ENCODE peak calls at places on chromosome 6, in nine cellular contexts. V is H1, Y is breast epithelium, W is endothelial cell of umbilical vein, L is sigmoid colon, F is spleen, Z is K562, P is transverse colon, A is GM12891. O is an unnamed sample.
A peak's percentile ranks its signal among the peaks of the same experiment; 100 is the strongest.

GRCh38 chr6:62236784-62237183 is 49.2 kb downstream of the KHDRBS2 start:
- DNase-seq in V (no peak), Y (no peak), W (no peak), L (no peak), F (no peak), Z (no peak), P (no peak), A (no peak), O (no peak)

GRCh38 chr6:158040804-158041347 is 59.2 kb downstream of the SYNJ2 start:
- DNase-seq in V (no peak), Y (no peak), W (no peak), L (peak; percentile 56), F (peak; percentile 51), Z (no peak), P (no peak), A (no peak), O (no peak)

GRCh38 chr6:1144842-1145755 is 166.8 kb upstream of the FOXQ1 start:
- DNase-seq in V (no peak), Y (no peak), W (no peak), L (no peak), F (no peak), Z (no peak), P (no peak), A (no peak), O (no peak)

GRCh38 chr6:135215563-135215962 is 34.5 kb downstream of the MYB start:
- DNase-seq in V (no peak), Y (no peak), W (no peak), L (no peak), F (no peak), Z (no peak), P (no peak), A (no peak), O (no peak)

GRCh38 chr6:35719830-35720733 is 16.8 kb upstream of the ARMC12 start:
- DNase-seq in V (no peak), Y (no peak), W (peak; percentile 62), L (peak; percentile 79), F (peak; percentile 90), Z (peak; percentile 58), P (peak; percentile 50), A (peak; percentile 64), O (no peak)

GRCh38 chr6:6891949-6892461 is 215.8 kb upstream of the RREB1 start:
- DNase-seq in V (no peak), Y (no peak), W (no peak), L (no peak), F (no peak), Z (no peak), P (no peak), A (no peak), O (no peak)

GRCh38 chr6:166435574-166435973 is 52.8 kb upstream of the MPC1 start:
- DNase-seq in V (no peak), Y (no peak), W (no peak), L (no peak), F (no peak), Z (no peak), P (peak; percentile 24), A (peak; percentile 33), O (no peak)

GRCh38 chr6:97085772-97086171 is 161.2 kb downstream of the KLHL32 start:
- DNase-seq in V (no peak), Y (no peak), W (no peak), L (no peak), F (no peak), Z (no peak), P (no peak), A (no peak), O (no peak)

GRCh38 chr6:14390805-14391204 is 273.2 kb downstream of the CD83 start:
- DNase-seq in V (no peak), Y (no peak), W (no peak), L (no peak), F (no peak), Z (no peak), P (no peak), A (no peak), O (no peak)

GRCh38 chr6:138378463-138378862 is 758 bp downstream of the SMIM28 start:
- DNase-seq in V (no peak), Y (no peak), W (no peak), L (no peak), F (no peak), Z (no peak), P (no peak), A (no peak), O (no peak)

GRCh38 chr6:164398647-164399046 is 910.8 kb downstream of the C6orf118 start:
- DNase-seq in V (no peak), Y (no peak), W (peak; percentile 51), L (no peak), F (no peak), Z (no peak), P (no peak), A (no peak), O (no peak)

GRCh38 chr6:47483516-47483852 is 5.9 kb downstream of the CD2AP start:
- DNase-seq in V (no peak), Y (no peak), W (no peak), L (no peak), F (no peak), Z (no peak), P (no peak), A (no peak), O (no peak)

GRCh38 chr6:43682724-43683429 is 4.7 kb downstream of the MRPS18A start:
- DNase-seq in V (no peak), Y (no peak), W (peak; percentile 31), L (no peak), F (no peak), Z (no peak), P (no peak), A (no peak), O (no peak)

DNA sequence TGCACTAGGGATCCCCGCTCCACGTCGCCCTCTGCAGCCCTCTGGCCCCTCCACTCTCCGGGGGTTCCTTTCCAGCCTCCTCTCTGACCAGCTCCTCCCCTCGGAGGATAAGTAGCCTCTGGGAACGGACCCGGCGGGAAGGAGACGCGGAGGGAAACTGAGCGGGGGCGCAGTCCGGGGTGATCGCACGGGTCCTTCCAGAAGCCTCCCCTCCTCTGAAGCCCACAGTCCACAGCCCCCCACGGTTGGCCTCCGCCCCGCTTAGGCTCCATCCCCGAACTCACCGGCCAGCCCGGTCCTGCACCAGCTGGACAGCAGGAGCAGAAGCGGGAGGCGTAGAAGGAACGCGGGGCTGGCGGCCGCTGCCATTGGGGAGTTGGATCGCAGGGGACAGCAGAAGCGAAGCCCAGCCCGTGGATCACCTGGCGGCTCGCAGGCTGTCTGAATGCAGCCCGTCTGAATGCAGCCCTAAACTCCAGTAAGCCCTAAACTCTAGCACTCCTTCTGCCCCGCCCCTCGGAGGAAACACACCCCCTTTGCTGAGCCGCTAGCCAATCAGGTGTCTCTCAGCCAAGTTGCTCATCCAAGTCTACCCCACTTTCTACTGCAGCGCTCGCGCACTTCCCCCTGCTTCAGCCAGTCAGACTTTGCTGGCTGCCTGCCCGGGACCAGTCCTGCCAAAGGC is at the start of gene RAET1G:
- DNase-seq in V (peak; percentile 83), Y (peak; percentile 86), W (peak; percentile 94), L (peak; percentile 96), F (peak; percentile 92), Z (peak; percentile 88), P (peak; percentile 86), A (peak; percentile 61), O (peak; percentile 90)
- TF ChIP-seq POLR2AphosphoS5 in V (no peak), Y (peak; percentile 58), W (peak; percentile 22), L (peak; percentile 12), F (no peak), Z (no peak), P (no peak), A (no peak), O (peak; percentile 86)

GRCh38 chr6:28213213-28213523 is 11.9 kb upstream of the ZSCAN9 start:
- DNase-seq in V (no peak), Y (no peak), W (no peak), L (no peak), F (no peak), Z (no peak), P (no peak), A (no peak), O (no peak)

GRCh38 chr6:28220164-28221133 is 4.6 kb upstream of the ZSCAN9 start:
- DNase-seq in V (no peak), Y (no peak), W (peak; percentile 5), L (no peak), F (no peak), Z (peak; percentile 47), P (no peak), A (no peak), O (no peak)

GRCh38 chr6:28215425-28215824 is 9.7 kb upstream of the ZSCAN9 start:
- DNase-seq in V (no peak), Y (no peak), W (no peak), L (no peak), F (no peak), Z (peak; percentile 44), P (peak; percentile 56), A (no peak), O (no peak)

GRCh38 chr6:28217890-28218289 is 7.2 kb upstream of the ZSCAN9 start:
- DNase-seq in V (no peak), Y (no peak), W (no peak), L (no peak), F (no peak), Z (no peak), P (no peak), A (no peak), O (no peak)

DNA sequence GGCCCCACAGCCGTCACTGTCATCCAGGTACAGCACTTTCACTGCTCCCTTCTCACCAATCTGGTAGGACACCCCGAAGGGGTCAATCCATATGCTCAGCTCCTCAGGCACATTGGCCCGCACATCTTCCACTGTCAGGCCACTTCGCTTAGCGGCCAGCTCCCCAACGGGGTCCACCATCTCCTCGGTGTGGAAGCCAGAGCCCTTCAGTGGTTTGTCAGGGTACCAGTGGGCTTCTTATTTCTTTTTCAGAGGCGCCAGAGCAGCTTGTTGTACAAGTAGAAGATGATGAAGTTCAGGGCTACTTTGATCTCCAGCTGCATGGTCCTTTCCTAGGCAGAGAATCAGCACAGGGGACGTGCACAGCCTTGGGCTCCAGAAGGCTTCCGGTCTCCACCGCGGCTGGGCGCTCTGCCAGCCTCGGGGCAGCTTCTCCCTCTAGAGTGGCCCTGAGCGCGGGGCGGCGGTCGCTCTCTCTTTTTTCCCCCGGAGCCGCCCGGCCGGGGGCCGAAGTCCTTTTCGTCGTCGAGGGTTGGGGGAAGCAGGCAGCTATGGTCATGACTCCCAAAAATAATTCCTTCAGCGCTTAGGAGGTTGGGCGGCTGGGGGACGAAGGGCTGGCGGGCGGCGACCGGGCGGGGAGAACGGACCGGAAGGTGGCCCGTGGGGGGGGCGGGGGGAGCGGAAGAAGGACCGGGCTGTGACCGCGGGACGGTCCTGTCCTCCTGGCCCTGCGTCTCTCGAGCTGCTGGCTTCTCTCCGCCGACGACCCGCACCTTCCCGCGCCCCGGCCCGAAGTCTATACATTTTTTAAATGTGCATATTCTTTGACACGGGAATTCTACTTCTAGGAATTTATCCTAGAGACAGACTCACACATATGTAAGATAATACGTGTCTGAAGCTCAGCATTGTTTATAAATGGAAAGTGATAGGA is 6.5 kb upstream of the ZSCAN9 start:
- DNase-seq in V (no peak), Y (no peak), W (peak; percentile 59), L (peak; percentile 87), F (peak; percentile 91), Z (peak; percentile 95), P (peak; percentile 78), A (peak; percentile 62), O (peak; percentile 55)
- TF ChIP-seq POLR2AphosphoS5 in V (no peak), Y (no peak), W (peak; percentile 42), L (peak; percentile 70), F (peak; percentile 80), Z (peak; percentile 72), P (no peak), A (no peak), O (peak; percentile 20)

GRCh38 chr6:27837636-27838512 is 74.3 kb downstream of the OR2B2 start:
- DNase-seq in V (peak; percentile 76), Y (peak; percentile 83), W (peak; percentile 100), L (peak; percentile 88), F (peak; percentile 96), Z (peak; percentile 97), P (peak; percentile 87), A (peak; percentile 40), O (peak; percentile 91)
- TF ChIP-seq POLR2AphosphoS5 in V (peak; percentile 95), Y (peak; percentile 97), W (peak; percentile 54), L (peak; percentile 95), F (peak; percentile 100), Z (no peak), P (peak; percentile 98), A (peak; percentile 44), O (peak; percentile 100)

GRCh38 chr6:17015551-17016381 is 86.1 kb upstream of the STMND1 start:
- DNase-seq in V (no peak), Y (no peak), W (peak; percentile 59), L (no peak), F (peak; percentile 84), Z (no peak), P (peak; percentile 16), A (no peak), O (no peak)
- TF ChIP-seq POLR2AphosphoS5 in V (no peak), Y (no peak), W (peak; percentile 18), L (peak; percentile 12), F (peak; percentile 59), Z (no peak), P (no peak), A (no peak), O (peak; percentile 14)